ENCODE peak calls at places on chromosomes 16 and 17, in six cellular contexts. I is K562, R is HepG2, A is SK-N-SH, M is GM12891, W is H1. U is an unnamed sample.

GRCh38 chr16:3484328-3485096 is 10.8 kb downstream of the C16orf90 start:
- DNase-seq in I (no peak), R (no peak), A (peak), M (no peak), W (no peak), U (no peak)

GRCh38 chr17:55434721-55435120 is 13.1 kb upstream of the MMD start:
- DNase-seq in I (no peak), R (no peak), A (no peak), M (no peak), W (no peak), U (no peak)

GRCh38 chr17:75645889-75646625 is 12.8 kb downstream of the SMIM5 start:
- DNase-seq in I (no peak), R (peak), A (peak), M (peak), W (peak), U (no peak)

GRCh38 chr16:77409311-77409710 is 25.5 kb downstream of the ADAMTS18 start:
- DNase-seq in I (no peak), R (no peak), A (peak), M (no peak), W (no peak), U (no peak)

GRCh38 chr16:21242756-21243155 is 9.3 kb downstream of the ANKS4B start:
- DNase-seq in I (no peak), R (no peak), A (no peak), M (no peak), W (no peak), U (no peak)

GRCh38 chr17:47838636-47839035 is 2.4 kb downstream of the SCRN2 start:
- DNase-seq in I (no peak), R (no peak), A (no peak), M (no peak), W (no peak), U (no peak)

GRCh38 chr16:57126412-57126811 is 34.0 kb downstream of the CPNE2 start:
- DNase-seq in I (no peak), R (no peak), A (no peak), M (no peak), W (no peak), U (no peak)

GRCh38 chr16:17149904-17150483 is 320.8 kb downstream of the XYLT1 start:
- DNase-seq in I (no peak), R (peak), A (no peak), M (no peak), W (no peak), U (no peak)

GRCh38 chr16:31202402-31203385 is at the start of gene PYCARD:
- DNase-seq in I (peak), R (no peak), A (peak), M (no peak), W (peak), U (no peak)

GRCh38 chr16:2232094-2232990 is 3.9 kb upstream of the DNASE1L2 start:
- DNase-seq in I (no peak), R (no peak), A (no peak), M (no peak), W (no peak), U (no peak)

DNA sequence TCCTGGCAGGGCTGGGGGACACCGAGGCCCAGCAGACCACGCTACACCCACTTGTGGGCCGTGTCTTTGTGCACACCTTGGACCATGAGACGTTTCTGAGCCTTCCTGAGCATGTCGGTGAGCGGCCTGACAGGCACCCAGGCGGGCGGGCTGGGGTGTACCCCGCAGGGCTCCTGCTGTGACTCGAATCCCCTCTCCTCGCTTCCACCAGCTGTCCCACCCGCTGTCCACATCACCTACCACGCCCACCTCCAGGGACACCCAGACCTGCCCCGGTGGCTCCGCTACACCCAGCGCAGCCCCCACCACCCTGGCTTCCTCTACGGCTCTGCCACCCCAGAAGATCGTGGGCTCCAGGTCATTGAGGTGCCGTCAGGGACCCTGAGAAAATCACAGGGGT is 1.6 kb downstream of the SGCA start:
- DNase-seq in I (no peak), R (no peak), A (no peak), M (no peak), W (no peak), U (no peak)
- TF ChIP-seq TAF1 in I (no peak), R (no peak), A (no peak), M (no peak), W (no peak), U (no peak)

GRCh38 chr17:49444384-49444783 is 29.7 kb upstream of the PHB1 start:
- DNase-seq in I (no peak), R (no peak), A (no peak), M (no peak), W (no peak), U (no peak)
- TF ChIP-seq TAF1 in I (no peak), R (no peak), A (no peak), M (no peak), W (no peak), U (no peak)

DNA sequence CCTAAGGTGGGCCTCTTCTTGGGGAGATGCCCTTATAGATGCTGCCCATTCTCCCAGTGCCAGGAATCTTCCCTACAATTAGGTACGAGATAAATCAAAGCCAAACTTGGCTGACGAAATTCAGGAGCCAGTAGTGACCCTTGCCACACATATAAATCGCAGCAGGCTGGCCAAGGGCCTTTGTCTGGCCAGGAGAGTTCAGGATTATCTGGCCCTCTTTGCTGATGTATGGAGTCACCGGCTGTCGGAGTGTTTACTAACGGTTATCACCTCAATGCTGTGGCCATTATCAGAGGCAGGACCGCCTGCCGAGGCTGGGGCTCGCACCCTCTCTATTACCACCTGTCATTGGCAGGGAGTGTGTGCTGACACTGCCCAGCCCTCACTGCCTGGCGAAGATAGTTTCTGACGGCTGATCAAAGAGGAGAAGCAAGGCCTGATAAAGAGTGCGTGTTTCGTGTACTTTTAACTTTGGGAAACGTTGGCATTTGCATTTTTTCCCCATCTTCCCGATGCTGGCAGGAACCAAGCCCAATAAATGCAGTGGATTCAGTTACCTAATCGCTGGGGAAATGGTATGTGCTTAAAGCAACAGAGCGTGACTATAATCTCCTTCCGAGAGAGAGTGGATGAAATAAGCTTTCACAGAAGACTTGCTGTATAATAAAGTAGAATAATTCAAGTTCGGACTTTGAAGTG is 32.8 kb upstream of the TBX2 start:
- DNase-seq in I (no peak), R (peak), A (no peak), M (no peak), W (no peak), U (no peak)
- TF ChIP-seq TAF1 in I (no peak), R (peak), A (no peak), M (no peak), W (no peak), U (no peak)

GRCh38 chr17:29451338-29451737 is 61.2 kb downstream of the TAOK1 start:
- DNase-seq in I (no peak), R (no peak), A (no peak), M (no peak), W (no peak), U (no peak)
- TF ChIP-seq TAF1 in I (no peak), R (no peak), A (no peak), M (no peak), W (no peak), U (no peak)

DNA sequence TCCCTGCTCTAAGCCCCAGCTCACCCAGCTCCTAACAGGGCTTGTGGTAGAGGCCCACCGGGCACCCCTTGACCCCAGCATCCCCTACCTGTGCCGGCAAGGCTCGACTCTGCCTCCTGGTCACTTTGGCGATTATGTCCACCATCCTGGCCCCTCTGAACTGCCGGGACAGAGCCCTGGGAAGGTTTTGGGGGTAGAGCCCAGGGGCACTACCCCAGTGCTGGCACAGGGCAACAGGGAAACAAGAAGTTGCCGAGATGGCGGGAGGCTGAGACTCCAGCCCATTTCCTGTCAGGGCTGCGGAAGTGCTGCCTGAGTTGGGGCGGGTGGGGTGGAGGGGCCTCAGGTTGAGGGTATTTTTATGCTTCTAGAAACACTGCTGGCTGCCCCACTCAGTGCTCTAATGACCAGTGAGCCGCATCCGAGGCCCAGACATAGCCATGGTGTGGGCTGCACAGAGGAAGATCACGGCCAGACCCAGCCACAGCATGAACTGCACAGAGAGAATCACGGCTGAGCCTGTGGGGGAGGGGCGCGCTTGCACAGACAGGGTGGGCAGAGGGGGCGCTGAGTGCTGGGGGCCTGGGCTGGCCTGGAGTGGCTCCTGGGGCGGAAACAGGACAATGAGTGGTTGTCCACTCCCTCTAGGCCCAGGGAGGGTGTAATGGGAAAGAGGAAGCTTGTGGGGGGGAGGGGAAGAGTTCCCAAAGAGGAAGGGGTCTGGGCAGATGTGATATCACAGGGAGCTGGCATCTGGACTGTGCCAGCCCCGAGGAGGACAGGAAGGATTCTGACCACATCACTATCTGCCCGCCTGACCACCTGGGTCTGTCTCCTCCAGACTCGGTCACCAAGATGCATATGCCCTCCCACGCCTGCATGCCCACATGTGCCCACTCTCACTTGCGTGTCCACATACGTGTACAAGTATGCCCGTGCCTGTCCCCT is 22.3 kb downstream of the ARHGAP27 start:
- DNase-seq in I (no peak), R (no peak), A (peak), M (peak), W (no peak), U (peak)
- TF ChIP-seq TAF1 in I (no peak), R (no peak), A (no peak), M (peak), W (no peak), U (no peak)

GRCh38 chr16:49067776-49068175 is 213.9 kb downstream of the CBLN1 start:
- DNase-seq in I (no peak), R (no peak), A (no peak), M (no peak), W (no peak), U (no peak)
- TF ChIP-seq TAF1 in I (no peak), R (no peak), A (no peak), M (no peak), W (no peak), U (no peak)

GRCh38 chr17:30021708-30022317 is 80.4 kb downstream of the EFCAB5 start:
- DNase-seq in I (peak), R (peak), A (peak), M (peak), W (no peak), U (no peak)
- TF ChIP-seq TAF1 in I (no peak), R (no peak), A (no peak), M (no peak), W (no peak), U (no peak)

GRCh38 chr16:53745126-53745525 is 41.2 kb downstream of the FTO start:
- DNase-seq in I (no peak), R (no peak), A (no peak), M (no peak), W (no peak), U (no peak)

GRCh38 chr16:53740933-53741531 is 37.1 kb downstream of the FTO start:
- DNase-seq in I (no peak), R (peak), A (no peak), M (no peak), W (no peak), U (no peak)

GRCh38 chr16:53741546-53741945 is 37.6 kb downstream of the FTO start:
- DNase-seq in I (no peak), R (no peak), A (no peak), M (no peak), W (no peak), U (no peak)

GRCh38 chr16:53744449-53744848 is 40.5 kb downstream of the FTO start:
- DNase-seq in I (no peak), R (peak), A (no peak), M (no peak), W (no peak), U (no peak)

GRCh38 chr16:53743149-53743566 is 39.2 kb downstream of the FTO start:
- DNase-seq in I (peak), R (peak), A (no peak), M (no peak), W (no peak), U (no peak)
- TF ChIP-seq TAF1 in I (no peak), R (no peak), A (no peak), M (no peak), W (no peak), U (no peak)

U was measured in GM12892.